ENCODE peak calls at places on chromosomes 3 and 15, in five cellular contexts. G is keratinocyte, M is astrocyte, T is osteoblast, U is dorsolateral prefrontal cortex. Z is an unnamed sample. For H3K27me3, the result is how much of the 10 kb centered on the place peaks cover.

GRCh38 chr3:8800016-8800415 is 30.6 kb upstream of the OXTR start:
- DNase-seq in G (no peak), M (peak), T (no peak), U (no peak), Z (no peak)

GRCh38 chr15:61057830-61058529 is 171.1 kb downstream of the RORA start:
- DNase-seq in G (no peak), M (no peak), T (no peak), U (no peak), Z (no peak)

GRCh38 chr15:88845616-88846015 is 42.4 kb downstream of the ACAN start:
- DNase-seq in G (no peak), M (no peak), T (no peak), U (no peak), Z (no peak)

GRCh38 chr3:63193647-63194046 is 84.5 kb upstream of the SYNPR start:
- DNase-seq in G (no peak), M (peak), T (no peak), U (no peak), Z (no peak)

GRCh38 chr3:50985893-50986292 is 311.2 kb downstream of the DOCK3 start:
- DNase-seq in G (no peak), M (no peak), T (no peak), U (no peak), Z (no peak)

GRCh38 chr3:52171577-52172261 is 17.5 kb upstream of the POC1A start:
- DNase-seq in G (no peak), M (peak), T (peak), U (no peak), Z (peak)

GRCh38 chr3:169575381-169575780 is 88.1 kb downstream of the MECOM start:
- DNase-seq in G (no peak), M (peak), T (no peak), U (no peak), Z (no peak)

GRCh38 chr15:82942691-82943090 is 9.8 kb downstream of the HOMER2 start:
- DNase-seq in G (peak), M (peak), T (peak), U (no peak), Z (peak)

GRCh38 chr3:119018690-119019463 is 15.8 kb downstream of the IGSF11 start:
- DNase-seq in G (no peak), M (no peak), T (no peak), U (peak), Z (no peak)

GRCh38 chr15:51888593-51889195 is 59.2 kb downstream of the TMOD3 start:
- DNase-seq in G (no peak), M (no peak), T (no peak), U (no peak), Z (no peak)

GRCh38 chr15:71538181-71538580 is 272.2 kb upstream of the NR2E3 start:
- DNase-seq in G (no peak), M (no peak), T (no peak), U (no peak), Z (no peak)

GRCh38 chr15:57216288-57216687 is 160.0 kb upstream of the CGNL1 start:
- DNase-seq in G (no peak), M (peak), T (no peak), U (no peak), Z (no peak)

GRCh38 chr3:60812544-60812943 is 438.7 kb downstream of the FHIT start:
- DNase-seq in G (no peak), M (no peak), T (peak), U (no peak), Z (no peak)

GRCh38 chr15:63896336-63897115 is 62.8 kb upstream of the HERC1 start:
- DNase-seq in G (no peak), M (peak), T (peak), U (no peak), Z (peak)

GRCh38 chr3:184523825-184524615 is 37.6 kb upstream of the EPHB3 start:
- DNase-seq in G (no peak), M (peak), T (peak), U (no peak), Z (peak)

GRCh38 chr3:4207672-4208071 is 95.5 kb upstream of the SETMAR start:
- DNase-seq in G (no peak), M (no peak), T (no peak), U (no peak), Z (no peak)

GRCh38 chr3:45035441-45036301 is 9.6 kb downstream of the CLEC3B start:
- DNase-seq in G (no peak), M (no peak), T (peak), U (no peak), Z (no peak)

GRCh38 chr3:140447991-140448390 is 229.9 kb upstream of the TRIM42 start:
- DNase-seq in G (no peak), M (no peak), T (no peak), U (no peak), Z (no peak)

DNA sequence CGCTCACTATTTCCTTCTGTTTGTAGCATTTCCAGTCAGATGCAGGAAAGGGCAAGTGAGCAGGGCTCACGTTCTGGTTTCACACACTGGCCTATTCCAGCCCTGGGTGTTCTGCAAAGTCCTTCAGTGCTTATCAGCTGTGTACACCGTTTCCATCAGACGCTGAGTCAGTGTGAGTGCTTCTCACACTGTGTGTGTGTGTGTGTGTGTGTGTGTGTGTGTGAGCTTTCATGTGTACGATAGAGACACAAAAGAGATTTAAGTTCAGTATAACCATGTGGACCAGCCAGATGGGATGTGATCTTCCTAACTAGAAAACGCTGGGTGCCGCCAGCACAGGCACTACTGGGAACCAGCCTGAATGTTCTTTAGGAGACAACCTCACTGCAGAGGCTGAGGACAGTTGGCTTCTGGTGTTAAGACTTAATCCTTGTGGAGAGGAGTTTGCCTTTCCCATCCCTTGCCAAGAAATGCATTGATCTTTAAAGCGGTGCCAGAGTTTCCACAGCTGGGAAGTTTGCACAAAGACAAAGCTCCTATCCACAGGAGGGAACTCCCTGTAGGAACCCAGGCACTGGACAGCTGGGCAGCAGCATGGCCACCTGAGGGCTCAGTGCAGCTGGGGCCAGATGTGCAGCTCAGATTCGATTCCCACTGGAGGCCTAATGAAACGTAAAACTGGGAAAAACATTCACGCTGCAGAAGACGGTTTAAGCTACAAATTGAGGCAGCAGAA is 3.9 kb upstream of the CHSY1 start:
- DNase-seq in G (no peak), M (peak), T (no peak), U (no peak), Z (no peak)
- H3K27me3 ChIP-seq in G (under half), M (under half), T (under half), U (under half), Z (under half)

DNA sequence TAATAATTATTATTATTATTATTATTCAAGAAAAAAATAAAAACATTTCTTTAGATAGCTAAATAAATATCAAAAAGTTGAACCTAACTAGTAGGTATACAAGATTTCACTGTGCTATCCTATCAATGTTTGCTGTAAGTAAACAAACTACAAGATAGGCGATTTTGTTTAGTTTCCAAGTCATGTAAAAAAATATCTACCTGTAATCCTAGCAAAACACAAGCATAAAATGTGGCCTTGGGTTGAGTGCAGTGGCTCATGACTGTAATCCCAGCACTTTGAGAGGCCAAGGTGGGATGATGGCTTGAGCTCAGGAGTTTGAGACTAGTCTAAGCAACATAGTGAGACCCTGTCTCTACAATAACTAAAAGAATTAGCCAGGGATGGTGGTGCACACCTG is 71.6 kb upstream of the CSPG5 start:
- DNase-seq in G (no peak), M (no peak), T (no peak), U (no peak), Z (no peak)
- TF ChIP-seq CTCF in G (no peak), M (no peak), T (no peak), U (no peak), Z (no peak)

GRCh38 chr15:99100245-99101173 is 4.4 kb upstream of the SYNM start:
- DNase-seq in G (no peak), M (peak), T (peak), U (peak), Z (peak)
- H3K27me3 ChIP-seq in G (under half), M (under half), T (under half), U (under half), Z (under half)

GRCh38 chr3:72095521-72095920 is 310.6 kb upstream of the PROK2 start:
- DNase-seq in G (no peak), M (no peak), T (peak), U (no peak), Z (no peak)

GRCh38 chr3:72088486-72089025 is 303.6 kb upstream of the PROK2 start:
- DNase-seq in G (no peak), M (no peak), T (no peak), U (no peak), Z (no peak)

GRCh38 chr3:72093270-72093669 is 308.3 kb upstream of the PROK2 start:
- DNase-seq in G (no peak), M (no peak), T (no peak), U (no peak), Z (no peak)

GRCh38 chr3:72097053-72097452 is 312.1 kb upstream of the PROK2 start:
- DNase-seq in G (no peak), M (no peak), T (no peak), U (no peak), Z (no peak)

GRCh38 chr3:72092778-72093177 is 307.8 kb upstream of the PROK2 start:
- DNase-seq in G (no peak), M (no peak), T (no peak), U (no peak), Z (no peak)
- TF ChIP-seq CTCF in G (no peak), M (no peak), T (no peak), U (no peak), Z (no peak)

GRCh38 chr3:38650248-38650940 is 907 bp upstream of the SCN5A start:
- DNase-seq in G (no peak), M (no peak), T (peak), U (no peak), Z (no peak)
- H3K27me3 ChIP-seq in G (under half), M (half or more), T (under half), U (under half), Z (under half)

DNA sequence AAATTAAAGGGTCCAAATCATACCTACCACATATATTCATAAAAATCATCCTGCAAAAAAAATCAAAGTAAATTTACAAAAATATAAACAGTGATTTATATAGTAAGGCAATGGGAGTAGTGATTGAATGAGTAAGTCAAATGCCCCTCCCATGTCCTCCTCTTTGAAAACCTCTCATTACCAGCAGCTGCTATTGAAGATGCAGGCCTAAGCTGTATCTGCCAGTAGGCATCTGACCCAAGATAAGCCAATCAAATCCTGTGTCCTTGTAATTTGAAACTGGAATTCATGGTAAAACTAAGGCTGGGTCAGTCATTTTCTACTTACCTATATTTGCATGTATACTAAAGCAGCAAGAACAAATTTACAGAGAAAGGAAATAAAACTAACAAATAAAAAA is 60.4 kb upstream of the POU1F1 start:
- DNase-seq in G (no peak), M (no peak), T (no peak), U (no peak), Z (no peak)
- TF ChIP-seq CTCF in G (no peak), M (no peak), T (no peak), U (no peak), Z (no peak)

GRCh38 chr15:66178531-66178910 is 75.0 kb downstream of the MEGF11 start:
- DNase-seq in G (no peak), M (no peak), T (no peak), U (no peak), Z (no peak)

GRCh38 chr15:66184936-66185790 is 68.4 kb downstream of the MEGF11 start:
- DNase-seq in G (no peak), M (no peak), T (peak), U (no peak), Z (no peak)

GRCh38 chr15:66186049-66186825 is 67.3 kb downstream of the MEGF11 start:
- DNase-seq in G (no peak), M (peak), T (peak), U (no peak), Z (no peak)

GRCh38 chr15:66184492-66184891 is 69.1 kb downstream of the MEGF11 start:
- DNase-seq in G (no peak), M (no peak), T (no peak), U (no peak), Z (no peak)

GRCh38 chr15:66180706-66181105 is 72.8 kb downstream of the MEGF11 start:
- DNase-seq in G (no peak), M (no peak), T (no peak), U (no peak), Z (no peak)
- H3K27me3 ChIP-seq in G (half or more), M (under half), T (under half), U (under half), Z (under half)

GRCh38 chr3:57682284-57682683 is 10.6 kb downstream of the DENND6A start:
- DNase-seq in G (no peak), M (no peak), T (no peak), U (no peak), Z (no peak)
- TF ChIP-seq CTCF in G (no peak), M (peak), T (peak), U (no peak), Z (peak)

GRCh38 chr15:96363692-96364091 is 33.2 kb downstream of the NR2F2 start:
- DNase-seq in G (no peak), M (no peak), T (peak), U (no peak), Z (no peak)

GRCh38 chr15:96360581-96361308 is 30.2 kb downstream of the NR2F2 start:
- DNase-seq in G (no peak), M (no peak), T (peak), U (no peak), Z (no peak)

GRCh38 chr15:96361309-96362000 is 31.0 kb downstream of the NR2F2 start:
- DNase-seq in G (no peak), M (no peak), T (peak), U (no peak), Z (no peak)

GRCh38 chr15:96362001-96362758 is 31.7 kb downstream of the NR2F2 start:
- DNase-seq in G (no peak), M (no peak), T (peak), U (no peak), Z (no peak)

GRCh38 chr15:96362759-96363678 is 32.5 kb downstream of the NR2F2 start:
- DNase-seq in G (no peak), M (no peak), T (peak), U (no peak), Z (no peak)
- H3K27me3 ChIP-seq in G (half or more), M (under half), T (half or more), U (half or more), Z (under half)

DNA sequence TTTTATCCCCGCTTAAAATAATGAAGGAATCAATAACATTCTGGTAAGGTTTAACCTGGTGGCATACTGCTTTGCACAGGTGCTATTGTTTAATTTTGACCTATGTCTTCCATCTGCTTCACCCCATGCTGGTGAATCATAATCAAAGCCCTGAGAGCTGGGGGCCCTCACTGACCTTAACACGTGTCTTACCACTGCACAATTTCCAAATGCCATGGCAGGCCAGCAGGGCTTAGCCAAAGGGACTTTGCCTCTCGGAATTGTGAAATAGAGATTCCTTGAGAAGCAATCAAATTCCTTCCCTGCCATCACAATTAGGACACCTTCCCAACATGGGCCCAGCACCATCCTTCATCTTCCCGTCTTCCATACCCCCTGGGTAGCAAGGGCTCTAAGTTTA is 242.6 kb upstream of the THBS1 start:
- DNase-seq in G (no peak), M (no peak), T (no peak), U (no peak), Z (no peak)
- TF ChIP-seq CTCF in G (no peak), M (no peak), T (no peak), U (no peak), Z (no peak)

Z was measured in PC-9.